ENCODE peak calls at places on chromosomes 12 and 14, in four cellular contexts. Z is kidney glomerular epithelial cell, K is endothelial cell, A is NCI-H510A treated with DMSO at 0.1 percent for 48 hours. X is an unnamed sample.

GRCh38 chr12:22054155-22054554 is 8.1 kb downstream of the CMAS start:
- DNase-seq in A (no peak), K (no peak), Z (no peak), X (no peak)

GRCh38 chr12:55969356-55969755 is 2.7 kb downstream of the CDK2 start:
- DNase-seq in K (no peak), Z (no peak), A (no peak), X (no peak)

GRCh38 chr12:90098132-90098779 is 389.6 kb upstream of the ATP2B1 start:
- DNase-seq in Z (no peak), K (no peak), A (peak), X (no peak)

GRCh38 chr12:31724597-31724996 is 4.2 kb downstream of the AMN1 start:
- DNase-seq in A (no peak), Z (no peak), K (no peak), X (no peak)

GRCh38 chr14:72883963-72884362 is 9.9 kb downstream of the DPF3 start:
- DNase-seq in K (no peak), Z (no peak), A (no peak), X (no peak)

GRCh38 chr12:107990325-107990724 is 138.8 kb upstream of the WSCD2 start:
- DNase-seq in A (peak), K (peak), Z (peak), X (no peak)

GRCh38 chr12:118714051-118714460 is 267.3 kb upstream of the SRRM4 start:
- DNase-seq in A (peak), K (peak), Z (no peak), X (no peak)

GRCh38 chr14:93059917-93060545 is 55.7 kb downstream of the ITPK1 start:
- DNase-seq in Z (no peak), K (no peak), A (no peak), X (no peak)

GRCh38 chr12:132170637-132171292 is 26.5 kb downstream of the NOC4L start:
- DNase-seq in A (no peak), K (no peak), Z (no peak), X (no peak)

GRCh38 chr12:51070004-51070403 is 13.4 kb downstream of the CSRNP2 start:
- DNase-seq in Z (no peak), A (no peak), K (no peak), X (peak)

GRCh38 chr12:122318607-122319311 is 52.5 kb upstream of the VPS33A start:
- DNase-seq in Z (peak), K (no peak), A (no peak), X (no peak)

GRCh38 chr12:108337235-108338223 is 1.6 kb downstream of the CMKLR1 start:
- DNase-seq in A (no peak), K (peak), Z (no peak), X (no peak)

GRCh38 chr12:13242926-13243325 is 46.4 kb downstream of the EMP1 start:
- DNase-seq in A (no peak), K (no peak), Z (no peak), X (no peak)

GRCh38 chr12:52612431-52613290 is 5.7 kb downstream of the KRT73 start:
- DNase-seq in Z (no peak), A (no peak), K (no peak), X (no peak)

GRCh38 chr14:94345344-94346072 is 22.4 kb upstream of the SERPINA6 start:
- DNase-seq in A (no peak), K (no peak), Z (peak), X (peak)

GRCh38 chr12:120261951-120262851 is 3.3 kb downstream of the PXN start:
- DNase-seq in Z (no peak), A (no peak), K (no peak), X (peak)

X was measured in foreskin keratinocyte.